ENCODE peak calls at places on chromosome 10, in seven cellular contexts. Q is IMR-90; T is heart left ventricle; R is A549; Y is CD8-positive, alpha-beta T cell; F is GM23248; V is pancreas. J is an unnamed sample.

GRCh38 chr10:80529604-80530003 is 8.1 kb upstream of the SH2D4B start:
- DNase-seq in Y (peak; percentile 45), Q (peak; percentile 22), T (peak; percentile 57), F (no peak), V (no peak), R (no peak), J (peak; percentile 86)

GRCh38 chr10:60536529-60537114 is 146.9 kb upstream of the ANK3 start:
- DNase-seq in V (no peak), Q (peak; percentile 61), T (no peak), R (peak; percentile 12), Y (no peak), F (peak; percentile 87), J (no peak)

GRCh38 chr10:129097776-129098175 is 369.3 kb upstream of the MGMT start:
- DNase-seq in T (no peak), Q (no peak), Y (no peak), F (peak; percentile 8), V (no peak), R (no peak), J (no peak)

GRCh38 chr10:114413398-114413797 is 9.1 kb upstream of the AFAP1L2 start:
- DNase-seq in V (peak; percentile 82), R (peak; percentile 63), Q (no peak), Y (no peak), F (peak; percentile 21), T (peak; percentile 54), J (no peak)

GRCh38 chr10:102752266-102752930 is 8.7 kb downstream of the WBP1L start:
- DNase-seq in F (peak; percentile 96), R (no peak), T (no peak), V (no peak), Y (no peak), Q (peak; percentile 83), J (peak; percentile 40)

GRCh38 chr10:129799942-129800341 is 164.1 kb downstream of the EBF3 start:
- DNase-seq in Y (no peak), T (no peak), V (no peak), F (no peak), Q (no peak), R (no peak), J (no peak)

GRCh38 chr10:96505150-96506136 is 8.3 kb downstream of the TLL2 start:
- DNase-seq in V (no peak), R (no peak), F (no peak), Y (no peak), T (no peak), Q (no peak), J (no peak)

GRCh38 chr10:96468845-96469244 is 44.9 kb downstream of the TLL2 start:
- DNase-seq in F (peak; percentile 12), Q (no peak), V (no peak), R (no peak), Y (no peak), T (no peak), J (no peak)

GRCh38 chr10:14671383-14671782 is 103.3 kb downstream of the FAM107B start:
- DNase-seq in T (no peak), F (peak; percentile 25), Q (no peak), V (no peak), Y (no peak), R (peak; percentile 73), J (no peak)

GRCh38 chr10:46234431-46235060 is 52.3 kb upstream of the ANTXRL start:
- DNase-seq in V (no peak), Y (no peak), R (no peak), T (peak; percentile 11), F (no peak), Q (no peak), J (no peak)

GRCh38 chr10:115944538-115944937 is 328.5 kb downstream of the GFRA1 start:
- DNase-seq in T (no peak), F (no peak), R (no peak), Y (no peak), V (no peak), Q (no peak), J (no peak)

GRCh38 chr10:122147731-122148130 is 123.4 kb upstream of the BTBD16 start:
- DNase-seq in Y (no peak), V (no peak), Q (no peak), T (no peak), F (no peak), R (no peak), J (no peak)

GRCh38 chr10:43236176-43236850 is 30.6 kb downstream of the RASGEF1A start:
- DNase-seq in Q (no peak), V (no peak), T (no peak), F (no peak), R (no peak), Y (no peak), J (no peak)

GRCh38 chr10:132877473-132877872 is 64.9 kb downstream of the CFAP46 start:
- DNase-seq in V (no peak), T (peak; percentile 7), Y (no peak), F (no peak), R (no peak), Q (no peak), J (no peak)

GRCh38 chr10:33271969-33272583 is 62.4 kb downstream of the NRP1 start:
- DNase-seq in F (peak; percentile 47), V (no peak), R (no peak), Y (no peak), T (no peak), Q (no peak), J (peak; percentile 49)

GRCh38 chr10:99945286-99945685 is 64.5 kb downstream of the DNMBP start:
- DNase-seq in Y (no peak), Q (peak; percentile 93), F (peak; percentile 91), V (peak; percentile 73), R (peak; percentile 60), T (no peak), J (no peak)

GRCh38 chr10:22053048-22053447 is 49.5 kb upstream of the DNAJC1 start:
- DNase-seq in V (no peak), Y (no peak), R (no peak), F (no peak), T (no peak), Q (no peak), J (no peak)

GRCh38 chr10:123858039-123858740 is 33.4 kb downstream of the CPXM2 start:
- DNase-seq in T (no peak), R (no peak), Q (no peak), V (no peak), F (peak; percentile 78), Y (no peak), J (peak; percentile 8)

GRCh38 chr10:93160829-93161228 is 87.1 kb downstream of the CYP26A1 start:
- DNase-seq in V (no peak), Q (peak; percentile 39), F (peak; percentile 99), T (peak; percentile 25), R (no peak), Y (no peak), J (peak; percentile 92)

GRCh38 chr10:120800528-120801323 is 50.4 kb upstream of the WDR11 start:
- DNase-seq in Q (no peak), T (no peak), F (no peak), V (no peak), Y (no peak), R (no peak), J (no peak)

GRCh38 chr10:123241391-123242141 is 87.4 kb downstream of the BUB3 start:
- DNase-seq in R (no peak), Q (no peak), F (no peak), Y (peak; percentile 36), V (no peak), T (no peak), J (no peak)

GRCh38 chr10:8037941-8038894 is 16.3 kb upstream of the GATA3 start:
- DNase-seq in T (no peak), Y (no peak), V (no peak), R (no peak), F (no peak), Q (no peak), J (no peak)

GRCh38 chr10:86599729-86600128 is 54.6 kb upstream of the OPN4 start:
- DNase-seq in Q (no peak), V (no peak), R (no peak), T (no peak), Y (no peak), F (no peak), J (no peak)

DNA sequence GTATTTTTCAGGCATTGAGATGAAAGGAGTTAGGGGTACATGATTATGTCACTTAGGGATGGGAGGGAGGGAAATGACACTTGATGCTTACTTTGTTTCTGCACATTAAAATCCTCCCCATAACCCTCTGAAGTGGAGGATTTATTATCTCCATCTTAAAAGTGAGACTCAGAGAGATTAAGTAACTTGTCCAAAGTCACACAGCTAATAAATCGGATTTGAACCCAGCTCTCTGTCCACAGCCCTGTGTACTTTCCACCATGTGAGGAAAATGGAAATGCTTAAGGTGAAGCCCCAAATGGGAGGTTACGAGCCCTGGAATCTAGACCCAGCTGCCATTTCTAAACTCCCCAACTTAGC is 58.6 kb downstream of the HK1 start:
- DNase-seq in R (no peak), V (no peak), T (no peak), Q (no peak), F (no peak), Y (no peak), J (no peak)
- H3K4me1 ChIP-seq in R (peaks cover 27% of the 10 kb centered on the region), V (peaks cover 18% of the 10 kb centered on the region), T (peaks cover 88% of the 10 kb centered on the region), Q (peaks cover 28% of the 10 kb centered on the region), F (peaks cover 45% of the 10 kb centered on the region), Y (peaks cover 36% of the 10 kb centered on the region), J (no peaks in the 10 kb centered on the region)

GRCh38 chr10:85433248-85433647 is 933.3 kb downstream of the GRID1 start:
- DNase-seq in Y (no peak), F (no peak), R (no peak), Q (no peak), V (no peak), T (no peak), J (no peak)

GRCh38 chr10:85430991-85431390 is 935.6 kb downstream of the GRID1 start:
- DNase-seq in Q (no peak), R (peak; percentile 26), V (no peak), F (no peak), Y (no peak), T (no peak), J (no peak)

GRCh38 chr10:85429126-85429525 is 937.5 kb downstream of the GRID1 start:
- DNase-seq in Q (no peak), V (no peak), R (no peak), T (no peak), F (no peak), Y (no peak), J (no peak)
- H3K4me1 ChIP-seq in Q (no peaks in the 10 kb centered on the region), V (no peaks in the 10 kb centered on the region), R (no peaks in the 10 kb centered on the region), T (no peaks in the 10 kb centered on the region), F (no peaks in the 10 kb centered on the region), Y (no peaks in the 10 kb centered on the region), J (no peaks in the 10 kb centered on the region)

GRCh38 chr10:77909755-77910375 is 16.7 kb downstream of the DLG5 start:
- DNase-seq in R (peak; percentile 76), F (peak; percentile 87), Q (peak; percentile 84), Y (no peak), T (no peak), V (peak; percentile 48), J (no peak)
- H3K4me1 ChIP-seq in R (peaks cover 78% of the 10 kb centered on the region), F (peaks cover 13% of the 10 kb centered on the region), Q (peaks cover 22% of the 10 kb centered on the region), Y (no peaks in the 10 kb centered on the region), T (peaks cover 4% of the 10 kb centered on the region), V (peaks cover 9% of the 10 kb centered on the region), J (peaks cover 28% of the 10 kb centered on the region)

GRCh38 chr10:92123031-92123450 is 167.8 kb downstream of the CPEB3 start:
- DNase-seq in Q (no peak), R (no peak), V (peak; percentile 41), T (no peak), Y (no peak), F (no peak), J (no peak)

GRCh38 chr10:92124020-92124419 is 166.9 kb downstream of the CPEB3 start:
- DNase-seq in R (no peak), Y (no peak), V (no peak), T (no peak), Q (no peak), F (no peak), J (no peak)

GRCh38 chr10:92119340-92119739 is 171.5 kb downstream of the CPEB3 start:
- DNase-seq in Y (no peak), F (no peak), V (no peak), T (no peak), R (no peak), Q (no peak), J (no peak)

GRCh38 chr10:92124524-92125168 is 166.2 kb downstream of the CPEB3 start:
- DNase-seq in Y (no peak), Q (peak; percentile 91), R (peak; percentile 42), T (no peak), V (peak; percentile 38), F (peak; percentile 33), J (no peak)

GRCh38 chr10:92121686-92122492 is 169.0 kb downstream of the CPEB3 start:
- DNase-seq in R (no peak), V (no peak), F (no peak), Q (no peak), T (no peak), Y (no peak), J (no peak)
- H3K4me1 ChIP-seq in R (peaks cover 47% of the 10 kb centered on the region), V (peaks cover 58% of the 10 kb centered on the region), F (peaks cover 9% of the 10 kb centered on the region), Q (peaks cover 8% of the 10 kb centered on the region), T (peaks cover 52% of the 10 kb centered on the region), Y (no peaks in the 10 kb centered on the region), J (no peaks in the 10 kb centered on the region)

J was measured in SJSA1.